ENCODE peak calls at places on chromosomes 3 and 15, in six cellular contexts. I, J, Q, E, T and Y are unnamed samples.

GRCh38 chr15:63124506-63124905 is 2.8 kb downstream of the LACTB start:
- DNase-seq in I (no peak), J (no peak), Q (no peak), E (no peak), T (no peak), Y (no peak)

GRCh38 chr3:150460484-150460883 is 52.4 kb downstream of the TSC22D2 start:
- DNase-seq in I (peak; percentile 70), J (no peak), Q (no peak), E (no peak), T (no peak), Y (no peak)

GRCh38 chr3:59237121-59237520 is 187.3 kb upstream of the CFAP20DC start:
- DNase-seq in I (peak; percentile 50), J (no peak), Q (no peak), E (no peak), T (no peak), Y (no peak)

GRCh38 chr15:91940466-91941381 is 87.2 kb downstream of the SLCO3A1 start:
- DNase-seq in I (peak; percentile 82), J (no peak), Q (no peak), E (no peak), T (no peak), Y (no peak)

GRCh38 chr3:49638445-49638844 is 35.7 kb upstream of the APEH start:
- DNase-seq in I (peak; percentile 30), J (no peak), Q (no peak), E (peak; percentile 7), T (no peak), Y (no peak)

GRCh38 chr15:90344632-90345031 is 7.5 kb upstream of the ZNF774 start:
- DNase-seq in I (no peak), J (no peak), Q (no peak), E (no peak), T (no peak), Y (peak; percentile 22)

GRCh38 chr3:157460253-157460652 is 23.6 kb downstream of the PTX3 start:
- DNase-seq in I (peak; percentile 55), J (no peak), Q (no peak), E (no peak), T (no peak), Y (no peak)

GRCh38 chr3:104909188-104909587 is 457.5 kb upstream of the ALCAM start:
- DNase-seq in I (peak; percentile 77), J (no peak), Q (no peak), E (no peak), T (no peak), Y (peak; percentile 2)

GRCh38 chr3:45806072-45806471 is 9.7 kb upstream of the SLC6A20 start:
- DNase-seq in I (no peak), J (no peak), Q (no peak), E (no peak), T (no peak), Y (no peak)

GRCh38 chr3:128195802-128196201 is 42.5 kb downstream of the EEFSEC start:
- DNase-seq in I (no peak), J (no peak), Q (no peak), E (no peak), T (no peak), Y (peak; percentile 38)

GRCh38 chr15:41778503-41778902 is 4.2 kb downstream of the MAPKBP1 start:
- DNase-seq in I (no peak), J (no peak), Q (no peak), E (no peak), T (no peak), Y (no peak)

GRCh38 chr3:104787306-104787705 is 579.4 kb upstream of the ALCAM start:
- DNase-seq in I (no peak), J (no peak), Q (no peak), E (no peak), T (peak; percentile 91), Y (peak; percentile 56)

GRCh38 chr3:89690649-89691048 is 583.2 kb downstream of the EPHA3 start:
- DNase-seq in I (no peak), J (no peak), Q (no peak), E (peak; percentile 33), T (peak; percentile 17), Y (no peak)

GRCh38 chr15:70234256-70234965 is 136.7 kb upstream of the TLE3 start:
- DNase-seq in I (no peak), J (no peak), Q (no peak), E (peak; percentile 11), T (peak; percentile 58), Y (peak; percentile 9)

GRCh38 chr3:117097356-117097755 is 387.8 kb downstream of the TUSC7 start:
- DNase-seq in I (no peak), J (no peak), Q (no peak), E (no peak), T (no peak), Y (no peak)

GRCh38 chr3:38773528-38773927 is 42.5 kb downstream of the SCN10A start:
- DNase-seq in I (no peak), J (no peak), Q (no peak), E (no peak), T (no peak), Y (no peak)

GRCh38 chr3:12967751-12968209 is 105.4 kb downstream of the IQSEC1 start:
- DNase-seq in I (peak; percentile 57), J (peak; percentile 81), Q (no peak), E (peak; percentile 72), T (peak; percentile 85), Y (peak; percentile 76)